ENCODE peak calls at places on chromosomes 4 and X, in six cellular contexts. A is A549, U is H1, Q is HCT116, N is K562, T is GM12878. H is an unnamed sample.
A peak's percentile ranks its signal among the peaks of the same experiment; 100 is the strongest.

GRCh38 chr4:72286185-72286584 is 254.4 kb downstream of the NPFFR2 start:
- DNase-seq in A (peak; percentile 2), U (no peak), Q (no peak), N (no peak), T (no peak), H (peak; percentile 10)

GRCh38 chr4:803884-804283 is 22.0 kb downstream of the CPLX1 start:
- DNase-seq in A (no peak), U (no peak), Q (no peak), N (no peak), T (no peak), H (no peak)

GRCh38 chr4:169143335-169143734 is 127.4 kb downstream of the SH3RF1 start:
- DNase-seq in A (no peak), U (no peak), Q (no peak), N (no peak), T (no peak), H (no peak)

GRCh38 chrX:72121381-72121780 is 10.3 kb downstream of the RTL5 start:
- DNase-seq in A (no peak), U (no peak), Q (no peak), N (no peak), T (no peak), H (peak; percentile 68)

GRCh38 chrX:44105228-44105913 is 132.2 kb upstream of the NDP start:
- DNase-seq in A (peak; percentile 6), U (no peak), Q (no peak), N (no peak), T (no peak), H (no peak)

GRCh38 chr4:89682808-89683207 is 154.2 kb downstream of the SNCA start:
- DNase-seq in A (no peak), U (no peak), Q (no peak), N (no peak), T (no peak), H (no peak)

GRCh38 chr4:80207172-80207583 is 9.9 kb downstream of the PRDM8 start:
- DNase-seq in A (no peak), U (no peak), Q (no peak), N (no peak), T (no peak), H (no peak)

GRCh38 chr4:100146756-100147155 is 43.5 kb downstream of the DDIT4L start:
- DNase-seq in A (no peak), U (no peak), Q (no peak), N (no peak), T (no peak), H (no peak)

GRCh38 chr4:123750044-123750443 is 353.4 kb downstream of the SPRY1 start:
- DNase-seq in A (no peak), U (peak; percentile 23), Q (no peak), N (no peak), T (no peak), H (no peak)

GRCh38 chr4:128068927-128069326 is 7.8 kb downstream of the LARP1B start:
- DNase-seq in A (peak; percentile 72), U (no peak), Q (peak; percentile 48), N (peak; percentile 35), T (no peak), H (peak; percentile 40)

GRCh38 chr4:165006457-165006856 is 25.3 kb upstream of the TRIM60 start:
- DNase-seq in A (no peak), U (no peak), Q (no peak), N (no peak), T (no peak), H (no peak)

GRCh38 chr4:132227349-132228165 is 921.5 kb upstream of the PCDH10 start:
- DNase-seq in A (peak; percentile 62), U (peak; percentile 69), Q (peak; percentile 51), N (peak; percentile 10), T (no peak), H (peak; percentile 19)

GRCh38 chrX:132463411-132463810 is 25.4 kb downstream of the MBNL3 start:
- DNase-seq in A (peak; percentile 39), U (no peak), Q (peak; percentile 8), N (peak; percentile 38), T (no peak), H (no peak)

GRCh38 chrX:124435616-124436015 is 89.3 kb downstream of the SH2D1A start:
- DNase-seq in A (no peak), U (no peak), Q (no peak), N (no peak), T (no peak), H (no peak)

GRCh38 chrX:149871940-149872339 is 9.0 kb upstream of the MAGEA8 start:
- DNase-seq in A (peak; percentile 9), U (no peak), Q (peak; percentile 10), N (peak; percentile 53), T (peak; percentile 13), H (peak; percentile 1)

GRCh38 chrX:95884196-95884595 is 800.4 kb upstream of the DIAPH2 start:
- DNase-seq in A (no peak), U (no peak), Q (no peak), N (no peak), T (no peak), H (peak; percentile 49)

GRCh38 chr4:71872221-71872620 is 88.3 kb upstream of the GC start:
- DNase-seq in A (no peak), U (no peak), Q (no peak), N (no peak), T (no peak), H (no peak)

GRCh38 chr4:47720787-47721186 is 117.1 kb downstream of the CORIN start:
- DNase-seq in A (no peak), U (no peak), Q (no peak), N (no peak), T (no peak), H (no peak)

GRCh38 chr4:165010991-165011390 is 20.8 kb upstream of the TRIM60 start:
- DNase-seq in A (no peak), U (no peak), Q (no peak), N (no peak), T (no peak), H (no peak)

GRCh38 chr4:74555231-74555630 is 110.3 kb downstream of the AREG start:
- DNase-seq in A (peak; percentile 40), U (no peak), Q (no peak), N (no peak), T (no peak), H (no peak)

GRCh38 chr4:186931519-186931918 is 207.9 kb upstream of the FAT1 start:
- DNase-seq in A (no peak), U (no peak), Q (no peak), N (no peak), T (no peak), H (no peak)

GRCh38 chr4:149823770-149824221 is 8.2 kb upstream of the IQCM start:
- DNase-seq in A (peak; percentile 25), U (no peak), Q (peak; percentile 39), N (no peak), T (no peak), H (peak; percentile 86)

GRCh38 chr4:145132521-145133098 is 34.5 kb downstream of the ABCE1 start:
- DNase-seq in A (no peak), U (no peak), Q (no peak), N (no peak), T (peak; percentile 53), H (peak; percentile 91)

GRCh38 chr4:122603156-122603574 is 17.7 kb downstream of the IL21 start:
- DNase-seq in A (no peak), U (no peak), Q (no peak), N (peak; percentile 36), T (no peak), H (no peak)
- TF ChIP-seq MAX in A (no peak), U (no peak), Q (no peak), N (no peak), T (no peak), H (no peak)

GRCh38 chr4:170729897-170730296 is 640.1 kb upstream of the AADAT start:
- DNase-seq in A (no peak), U (no peak), Q (no peak), N (no peak), T (no peak), H (no peak)
- H3K4me2 ChIP-seq in A (no peak overlapping the region), U (no peak overlapping the region), Q (no peak overlapping the region), N (no peak overlapping the region), T (no peak overlapping the region), H (no peak overlapping the region)

GRCh38 chrX:14030248-14030592 is 528 bp upstream of the GEMIN8 start:
- DNase-seq in A (no peak), U (no peak), Q (no peak), N (no peak), T (no peak), H (peak; percentile 17)

GRCh38 chrX:14027511-14028019 is 2.1 kb downstream of the GEMIN8 start:
- DNase-seq in A (peak; percentile 22), U (no peak), Q (no peak), N (no peak), T (peak; percentile 63), H (peak; percentile 80)

GRCh38 chrX:14028473-14028872 is 1.2 kb downstream of the GEMIN8 start:
- DNase-seq in A (no peak), U (no peak), Q (no peak), N (no peak), T (peak; percentile 24), H (peak; percentile 1)

GRCh38 chrX:14029039-14029424 is 660 bp downstream of the GEMIN8 start:
- DNase-seq in A (no peak), U (no peak), Q (no peak), N (peak; percentile 16), T (no peak), H (no peak)

DNA sequence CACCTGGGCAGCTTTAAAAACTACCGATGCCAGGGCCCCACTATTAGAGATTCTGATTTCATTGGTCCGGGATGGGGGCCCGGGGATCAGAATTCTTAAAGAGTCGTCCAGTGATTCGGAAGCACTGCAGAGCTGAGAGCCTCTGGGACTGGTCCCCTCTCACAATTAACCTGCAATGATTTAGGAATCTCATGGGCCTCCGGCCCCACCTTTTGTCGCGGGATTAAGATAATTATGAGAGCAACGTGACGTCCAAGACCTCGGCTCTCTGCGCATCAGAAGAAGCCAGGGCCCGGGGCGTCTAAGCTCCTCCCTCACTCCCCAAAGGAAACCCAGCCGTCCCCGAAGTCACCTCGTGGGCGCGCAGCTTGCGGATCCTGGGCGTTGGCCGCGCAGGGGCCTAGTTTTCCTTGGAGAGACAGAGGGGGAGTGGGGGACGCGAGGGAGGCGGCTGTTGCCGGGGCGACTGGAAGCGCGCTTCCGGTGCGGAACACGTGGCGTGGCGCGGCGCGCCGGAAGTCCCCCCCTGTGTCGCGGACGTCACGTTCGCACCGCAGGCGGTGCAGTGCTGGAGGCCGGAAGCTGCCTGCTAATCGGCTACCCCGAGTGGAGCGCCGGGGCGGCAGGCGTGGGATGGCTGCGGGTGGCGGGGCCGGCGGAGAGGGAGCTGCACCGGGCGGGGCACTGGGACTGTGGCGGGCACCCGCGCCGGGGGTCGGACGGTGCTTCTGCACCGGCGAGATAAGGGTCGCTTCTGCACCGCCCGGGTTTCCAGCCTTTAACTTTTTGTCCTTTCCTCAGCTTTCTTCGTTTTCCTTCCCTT is at the start of gene GEMIN8:
- DNase-seq in A (peak; percentile 95), U (peak; percentile 51), Q (peak; percentile 84), N (peak; percentile 82), T (peak; percentile 46), H (peak; percentile 73)
- TF ChIP-seq POLR2A in A (peak; percentile 75), U (peak; percentile 65), Q (no peak), N (peak; percentile 74), T (peak; percentile 91), H (peak; percentile 64)

GRCh38 chr4:174763454-174764104 is 65.5 kb downstream of the GLRA3 start:
- DNase-seq in A (no peak), U (no peak), Q (no peak), N (no peak), T (no peak), H (no peak)

DNA sequence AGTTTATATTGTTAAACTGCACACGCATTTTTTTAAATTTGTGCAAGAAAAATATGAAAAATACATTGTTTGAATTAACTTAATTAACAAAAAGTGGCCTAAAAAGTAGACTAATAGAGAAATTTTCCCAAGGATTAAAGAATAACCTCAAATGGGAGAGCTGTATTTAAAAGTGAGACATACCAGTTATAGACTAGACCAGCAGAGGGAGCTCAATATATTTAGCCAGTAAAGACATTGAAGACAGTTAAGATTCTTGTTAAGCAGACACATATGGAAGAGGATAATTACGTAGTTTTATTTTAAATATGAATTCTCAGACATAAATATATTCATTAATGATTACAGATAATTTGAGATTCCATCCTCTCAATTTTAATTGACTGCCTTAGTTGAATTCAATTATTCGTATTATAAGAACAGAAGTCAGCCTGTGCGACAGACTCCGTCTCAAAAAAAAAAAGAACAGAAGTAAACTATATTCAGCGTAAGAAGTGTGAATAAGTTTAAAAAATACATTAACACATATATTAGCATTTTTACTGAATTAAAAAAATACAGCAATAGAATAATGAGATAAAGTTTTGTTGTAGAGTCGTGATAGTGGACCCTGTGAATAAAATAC is 64.8 kb downstream of the GLRA3 start:
- DNase-seq in A (peak; percentile 42), U (no peak), Q (peak; percentile 40), N (peak; percentile 38), T (no peak), H (peak; percentile 6)
- TF ChIP-seq MAX in A (no peak), U (no peak), Q (no peak), N (no peak), T (no peak), H (no peak)

H was measured in endothelial cell of umbilical vein.